ENCODE peak calls at places on chromosomes 4 and X, in eight cellular contexts. F is heart left ventricle, P is neural crest cell, G is lower leg skin, D is GM12878, X is heart right ventricle, N is H9, K is CD14-positive monocyte. H is an unnamed sample.
A peak's percentile ranks its signal among the peaks of the same experiment; 100 is the strongest.

GRCh38 chrX:65745992-65746391 is 78.5 kb downstream of the MSN start:
- DNase-seq in F (no peak), P (no peak), G (no peak), D (no peak), X (no peak), N (no peak), K (no peak), H (no peak)

GRCh38 chr4:181821039-181822004 is 421.9 kb upstream of the TENM3 start:
- DNase-seq in F (no peak), P (no peak), G (no peak), D (no peak), X (no peak), N (no peak), K (no peak), H (no peak)

GRCh38 chr4:140037353-140038030 is 116.5 kb downstream of the MAML3 start:
- DNase-seq in F (no peak), P (no peak), G (no peak), D (no peak), X (no peak), N (no peak), K (no peak), H (peak; percentile 52)

GRCh38 chr4:20251796-20252655 is at the start of gene SLIT2:
- DNase-seq in F (peak; percentile 74), P (peak; percentile 78), G (peak; percentile 71), D (no peak), X (peak; percentile 75), N (peak; percentile 88), K (no peak), H (peak; percentile 70)

GRCh38 chrX:13250831-13251612 is 68.8 kb downstream of the ATXN3L start:
- DNase-seq in F (no peak), P (no peak), G (peak; percentile 53), D (no peak), X (peak; percentile 48), N (no peak), K (no peak), H (peak; percentile 93)

GRCh38 chr4:3871881-3872833 is 106.0 kb downstream of the ADRA2C start:
- DNase-seq in F (no peak), P (no peak), G (no peak), D (no peak), X (no peak), N (peak; percentile 51), K (no peak), H (no peak)

GRCh38 chr4:158788608-158789007 is 19.8 kb downstream of the FNIP2 start:
- DNase-seq in F (no peak), P (no peak), G (no peak), D (no peak), X (no peak), N (no peak), K (no peak), H (no peak)

GRCh38 chrX:7921750-7922149 is 5.5 kb downstream of the PNPLA4 start:
- DNase-seq in F (no peak), P (no peak), G (no peak), D (no peak), X (no peak), N (no peak), K (no peak), H (no peak)

GRCh38 chr4:98505991-98506390 is 152.4 kb downstream of the TSPAN5 start:
- DNase-seq in F (no peak), P (no peak), G (no peak), D (no peak), X (no peak), N (no peak), K (no peak), H (no peak)

GRCh38 chr4:82745173-82745842 is 53.3 kb downstream of the SCD5 start:
- DNase-seq in F (no peak), P (no peak), G (no peak), D (no peak), X (no peak), N (no peak), K (no peak), H (no peak)

GRCh38 chr4:48669086-48669485 is 111.0 kb downstream of the FRYL start:
- DNase-seq in F (no peak), P (no peak), G (no peak), D (no peak), X (no peak), N (no peak), K (no peak), H (no peak)

GRCh38 chrX:11406109-11406755 is 113.0 kb downstream of the AMELX start:
- DNase-seq in F (no peak), P (no peak), G (no peak), D (no peak), X (no peak), N (no peak), K (no peak), H (no peak)

GRCh38 chr4:160493206-160493605 is 1390.3 kb downstream of the RAPGEF2 start:
- DNase-seq in F (no peak), P (no peak), G (no peak), D (no peak), X (peak; percentile 50), N (no peak), K (no peak), H (no peak)

GRCh38 chrX:150361070-150361776 is 1.9 kb upstream of the MAMLD1 start:
- DNase-seq in F (no peak), P (no peak), G (no peak), D (no peak), X (no peak), N (peak; percentile 59), K (no peak), H (no peak)
- TF ChIP-seq CTCF in F (no peak), P (no peak), G (no peak), D (no peak), X (no peak), N (peak; percentile 51), K (no peak), H (no peak)

GRCh38 chrX:145825896-145826295 is 8.3 kb downstream of the SLITRK2 start:
- DNase-seq in F (no peak), P (no peak), G (no peak), D (no peak), X (no peak), N (no peak), K (no peak), H (no peak)
- TF ChIP-seq CTCF in F (no peak), P (peak; percentile 65), G (no peak), D (no peak), X (no peak), N (peak; percentile 62), K (no peak), H (no peak)

DNA sequence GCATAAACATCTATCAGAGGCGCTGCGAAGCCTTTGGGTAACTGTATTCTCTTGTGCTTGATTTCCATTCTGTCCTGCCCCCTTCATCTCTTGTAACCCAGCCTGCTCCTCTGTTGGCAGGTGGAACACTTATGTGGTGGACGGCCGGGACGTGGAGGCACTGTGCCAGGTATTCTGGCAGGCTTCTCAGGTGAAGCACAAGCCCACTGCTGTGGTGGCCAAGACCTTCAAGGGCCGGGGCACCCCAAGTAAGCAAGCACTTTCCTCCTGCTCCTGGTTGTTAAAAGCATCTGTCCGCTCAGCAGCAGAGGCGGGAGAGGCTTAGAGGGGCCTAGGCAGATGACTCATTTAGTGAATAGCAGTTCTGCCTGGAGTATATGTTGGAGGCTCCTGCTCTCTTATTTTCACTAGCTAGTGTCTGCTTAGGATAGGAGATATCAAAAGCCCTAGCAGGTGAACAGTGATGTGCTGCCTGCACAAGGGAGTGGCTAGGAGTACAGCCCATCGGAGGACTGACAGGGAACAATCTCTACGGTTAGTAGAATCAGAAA is 15.5 kb downstream of the TKTL1 start:
- DNase-seq in F (no peak), P (no peak), G (no peak), D (no peak), X (no peak), N (no peak), K (no peak), H (no peak)
- TF ChIP-seq CTCF in F (no peak), P (no peak), G (no peak), D (no peak), X (no peak), N (no peak), K (no peak), H (no peak)

GRCh38 chrX:46278591-46278990 is 266.6 kb downstream of the ZNF674 start:
- DNase-seq in F (no peak), P (no peak), G (no peak), D (no peak), X (no peak), N (no peak), K (no peak), H (no peak)

GRCh38 chrX:46279925-46280313 is 265.3 kb downstream of the ZNF674 start:
- DNase-seq in F (no peak), P (no peak), G (no peak), D (no peak), X (no peak), N (no peak), K (no peak), H (no peak)

GRCh38 chrX:46279214-46279924 is 265.9 kb downstream of the ZNF674 start:
- DNase-seq in F (no peak), P (no peak), G (no peak), D (no peak), X (no peak), N (no peak), K (no peak), H (no peak)
- TF ChIP-seq CTCF in F (no peak), P (no peak), G (no peak), D (no peak), X (no peak), N (no peak), K (no peak), H (peak; percentile 19)

DNA sequence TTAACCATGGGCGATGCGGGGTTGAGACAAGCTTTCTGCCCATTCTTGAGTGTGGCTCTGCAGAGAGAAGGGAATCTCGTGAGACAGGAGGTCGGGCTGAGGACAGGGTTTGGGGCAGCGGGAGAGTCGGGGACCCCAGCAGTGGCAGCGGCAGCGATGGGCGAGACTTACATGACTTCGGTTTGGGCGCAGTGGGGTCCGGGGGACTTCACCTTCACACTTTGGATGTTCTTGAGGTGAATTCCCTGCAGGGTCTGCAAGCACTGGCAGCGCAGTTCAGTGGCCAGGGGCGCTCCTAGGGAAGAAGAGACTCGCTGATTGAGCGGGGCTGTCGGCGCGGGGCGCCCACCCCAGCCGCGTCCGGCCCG is 383 bp downstream of the CXCL2 start:
- DNase-seq in F (no peak), P (peak; percentile 9), G (no peak), D (no peak), X (peak; percentile 5), N (peak; percentile 38), K (no peak), H (no peak)
- TF ChIP-seq CTCF in F (no peak), P (no peak), G (no peak), D (no peak), X (no peak), N (no peak), K (no peak), H (no peak)